ENCODE peak calls at places on chromosomes 12 and 14, in four cellular contexts. F is GM12878, O is H1, E is K562. C is an unnamed sample.

GRCh38 chr12:104604070-104604994 is 147.6 kb downstream of the CHST11 start:
- DNase-seq in E (peak; percentile 90), F (peak; percentile 86), O (no peak), C (peak; percentile 32)

GRCh38 chr14:36579001-36579555 is 3.3 kb downstream of the NKX2-8 start:
- DNase-seq in O (no peak), F (no peak), E (no peak), C (no peak)

GRCh38 chr14:22536853-22537338 is 52.1 kb downstream of the DAD1 start:
- DNase-seq in E (peak; percentile 84), F (peak; percentile 94), O (no peak), C (no peak)

GRCh38 chr12:4690760-4691159 is 29.4 kb upstream of the GALNT8 start:
- DNase-seq in F (no peak), E (no peak), O (no peak), C (no peak)

GRCh38 chr12:132672116-132672515 is 15.0 kb downstream of the POLE start:
- DNase-seq in O (no peak), F (no peak), E (no peak), C (no peak)

GRCh38 chr12:131947482-131948027 is 2.2 kb upstream of the EP400 start:
- DNase-seq in O (no peak), F (no peak), E (no peak), C (no peak)

GRCh38 chr12:96548384-96548783 is 59.0 kb downstream of the CFAP54 start:
- DNase-seq in F (no peak), O (no peak), E (no peak), C (no peak)

GRCh38 chr14:59630281-59630963 is 53.8 kb upstream of the CCDC175 start:
- DNase-seq in E (no peak), O (peak; percentile 68), F (no peak), C (peak; percentile 89)

GRCh38 chr14:38412654-38413053 is 156.8 kb upstream of the CLEC14A start:
- DNase-seq in F (no peak), O (no peak), E (no peak), C (no peak)

GRCh38 chr14:101360045-101360931 is 201.0 kb upstream of the DIO3 start:
- DNase-seq in E (peak; percentile 66), F (no peak), O (no peak), C (no peak)

GRCh38 chr14:100861937-100862247 is 36.0 kb downstream of the MEG3 start:
- DNase-seq in O (no peak), F (no peak), E (no peak), C (no peak)

GRCh38 chr14:32702571-32702970 is 236.1 kb upstream of the NPAS3 start:
- DNase-seq in F (no peak), O (no peak), E (no peak), C (no peak)

GRCh38 chr12:62256408-62257079 is 3.7 kb upstream of the USP15 start:
- DNase-seq in F (no peak), O (no peak), E (peak; percentile 63), C (no peak)

GRCh38 chr12:26271889-26272492 is 76.6 kb downstream of the SSPN start:
- DNase-seq in O (no peak), E (peak; percentile 52), F (peak; percentile 69), C (no peak)

GRCh38 chr12:90112668-90113067 is 404.0 kb upstream of the ATP2B1 start:
- DNase-seq in F (no peak), O (no peak), E (no peak), C (no peak)

GRCh38 chr12:18595406-18595805 is 142.4 kb downstream of the PLCZ1 start:
- DNase-seq in O (no peak), F (no peak), E (no peak), C (no peak)

GRCh38 chr12:104276192-104277131 is 27.1 kb upstream of the EID3 start:
- DNase-seq in F (no peak), O (no peak), E (no peak), C (no peak)

GRCh38 chr12:50749459-50749882 is 14.4 kb upstream of the ATF1 start:
- DNase-seq in O (no peak), F (no peak), E (no peak), C (no peak)

GRCh38 chr12:113955109-113955970 is 10.8 kb downstream of the RBM19 start:
- DNase-seq in O (peak; percentile 83), E (peak; percentile 41), F (no peak), C (peak; percentile 49)

GRCh38 chr12:50387487-50387886 is 8.9 kb downstream of the FAM186A start:
- DNase-seq in F (no peak), E (no peak), O (peak; percentile 43), C (no peak)

GRCh38 chr14:68719634-68720384 is 73.1 kb downstream of the ZFP36L1 start:
- DNase-seq in E (peak; percentile 85), F (no peak), O (no peak), C (no peak)

GRCh38 chr12:65662590-65662989 is 161.7 kb upstream of the HMGA2 start:
- DNase-seq in F (no peak), O (no peak), E (no peak), C (no peak)

GRCh38 chr14:63276492-63277342 is 42.0 kb downstream of the GPHB5 start:
- DNase-seq in O (no peak), E (peak; percentile 33), F (no peak), C (peak; percentile 48)

GRCh38 chr12:11885261-11886038 is 185.3 kb upstream of the BCL2L14 start:
- DNase-seq in F (no peak), E (no peak), O (no peak), C (no peak)

GRCh38 chr12:13074396-13075113 is 28.9 kb downstream of the GSG1 start:
- DNase-seq in O (no peak), F (no peak), E (no peak), C (no peak)

GRCh38 chr12:119593578-119594398 is at the start of gene TMEM233:
- DNase-seq in E (no peak), F (no peak), O (peak; percentile 73), C (peak; percentile 67)

GRCh38 chr14:103281496-103282231 is 52.4 kb upstream of the EIF5 start:
- DNase-seq in F (no peak), E (peak; percentile 41), O (no peak), C (peak; percentile 79)

GRCh38 chr12:66636771-66637170 is 42.1 kb downstream of the GRIP1 start:
- DNase-seq in E (no peak), O (no peak), F (no peak), C (no peak)

GRCh38 chr14:90281261-90281660 is 24.9 kb downstream of the PSMC1 start:
- DNase-seq in E (no peak), O (no peak), F (no peak), C (no peak)

GRCh38 chr12:12432373-12432772 is 75.5 kb downstream of the BORCS5 start:
- DNase-seq in F (no peak), O (no peak), E (no peak), C (no peak)

DNA sequence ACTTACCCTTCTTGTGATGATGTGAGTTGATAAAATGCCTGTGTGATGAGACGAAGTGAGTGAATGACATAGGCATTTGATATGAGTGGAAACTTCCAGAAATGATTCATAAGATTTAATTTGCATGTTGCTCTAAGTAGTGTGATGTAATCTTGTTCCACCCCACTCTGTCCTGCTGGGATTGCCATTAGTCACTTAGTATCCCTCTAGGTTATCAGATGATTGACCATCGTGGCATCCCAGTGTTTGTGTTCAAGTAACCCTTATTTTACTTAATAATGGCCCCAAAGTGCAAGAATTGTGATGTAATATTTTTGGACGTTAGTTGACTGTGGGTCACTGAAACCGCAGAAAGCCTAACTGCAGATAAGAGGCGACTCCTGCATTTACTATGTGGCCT is 214.4 kb upstream of the DIO2 start:
- DNase-seq in O (no peak), F (no peak), E (no peak), C (no peak)
- TF ChIP-seq EP300 in O (no peak), F (no peak), E (no peak), C (no peak)

GRCh38 chr12:6958609-6959375 is 7.6 kb downstream of the PTPN6 start:
- DNase-seq in F (no peak), E (no peak), O (no peak), C (peak; percentile 16)
- TF ChIP-seq NRF1 in F (no peak), E (no peak), O (no peak), C (no peak)

GRCh38 chr12:124480469-124481256 is 86.7 kb downstream of the NCOR2 start:
- DNase-seq in O (no peak), E (peak; percentile 36), F (peak; percentile 84), C (peak; percentile 85)
- TF ChIP-seq TAF1 in O (no peak), E (no peak), F (no peak), C (no peak)

GRCh38 chr14:96084796-96085195 is 45.6 kb downstream of the C14orf132 start:
- DNase-seq in E (no peak), F (no peak), O (no peak), C (peak; percentile 29)
- TF ChIP-seq EP300 in E (no peak), F (no peak), O (no peak), C (no peak)

GRCh38 chr14:70842851-70843462 is 33.6 kb upstream of the MAP3K9 start:
- DNase-seq in O (no peak), F (no peak), E (no peak), C (no peak)
- TF ChIP-seq NRF1 in O (no peak), F (no peak), E (no peak), C (no peak)